ENCODE peak calls at places on chromosomes 5 and 9, in seven cellular contexts. E is T-cell, J is NCI-H446 treated with DMSO at 0.1 percent for 48 hours, L is LHCN-M2, D is DMS53, I is heart left ventricle, W is EL. C is an unnamed sample.
A peak's percentile ranks its signal among the peaks of the same experiment; 100 is the strongest.

GRCh38 chr5:24141046-24141445 is 503.7 kb downstream of the CDH10 start:
- DNase-seq in L (no peak), J (no peak), D (no peak), I (peak; percentile 28), E (no peak), W (no peak), C (no peak)

GRCh38 chr5:88827997-88828396 is 55.0 kb downstream of the MEF2C start:
- DNase-seq in L (no peak), I (no peak), E (no peak), D (no peak), W (no peak), J (no peak), C (no peak)

GRCh38 chr5:475704-476101 is 32.7 kb downstream of the EXOC3 start:
- DNase-seq in I (peak; percentile 15), W (no peak), L (no peak), D (no peak), E (no peak), J (no peak), C (no peak)

GRCh38 chr9:119003882-119004617 is 365.2 kb downstream of the BRINP1 start:
- DNase-seq in D (no peak), E (no peak), I (no peak), W (peak; percentile 80), L (peak; percentile 82), J (no peak), C (no peak)

GRCh38 chr5:147377685-147378084 is 132.2 kb downstream of the DPYSL3 start:
- DNase-seq in D (no peak), J (no peak), E (no peak), L (no peak), I (no peak), W (no peak), C (no peak)

GRCh38 chr9:734831-735511 is 106.5 kb upstream of the DMRT1 start:
- DNase-seq in I (peak; percentile 46), L (peak; percentile 95), J (no peak), W (peak; percentile 95), D (no peak), E (no peak), C (no peak)

GRCh38 chr5:16759147-16759800 is 142.5 kb upstream of the RETREG1 start:
- DNase-seq in L (no peak), E (peak; percentile 19), I (no peak), D (no peak), W (no peak), J (no peak), C (peak; percentile 47)

GRCh38 chr5:170076707-170077106 is 29.0 kb upstream of the FOXI1 start:
- DNase-seq in D (no peak), J (no peak), I (no peak), L (no peak), E (no peak), W (no peak), C (no peak)

GRCh38 chr5:91272858-91273257 is 110.3 kb downstream of the ARRDC3 start:
- DNase-seq in W (peak; percentile 14), D (peak; percentile 39), E (no peak), L (peak; percentile 58), I (no peak), J (no peak), C (no peak)

GRCh38 chr5:74575741-74576538 is 64.6 kb downstream of the ENC1 start:
- DNase-seq in W (peak; percentile 87), D (peak; percentile 79), J (peak; percentile 17), I (no peak), L (peak; percentile 91), E (no peak), C (peak; percentile 91)

GRCh38 chr9:98810106-98810840 is 2.8 kb downstream of the GALNT12 start:
- DNase-seq in I (no peak), L (no peak), J (no peak), D (no peak), W (no peak), E (no peak), C (no peak)

GRCh38 chr5:139271201-139272027 is 22.1 kb upstream of the MATR3 start:
- DNase-seq in E (no peak), D (peak; percentile 82), I (no peak), L (peak; percentile 92), W (peak; percentile 82), J (peak; percentile 28), C (peak; percentile 44)

GRCh38 chr5:34604119-34604675 is 51.9 kb upstream of the RAI14 start:
- DNase-seq in I (no peak), D (no peak), L (no peak), E (no peak), W (no peak), J (no peak), C (peak; percentile 38)

GRCh38 chr5:134053840-134054338 is 49.1 kb upstream of the VDAC1 start:
- DNase-seq in I (no peak), W (no peak), E (no peak), D (no peak), L (peak; percentile 20), J (no peak), C (peak; percentile 93)

GRCh38 chr5:37695651-37696050 is 144.2 kb downstream of the GDNF start:
- DNase-seq in D (peak; percentile 12), I (no peak), J (no peak), E (no peak), L (no peak), W (no peak), C (peak; percentile 52)

GRCh38 chr5:1223278-1223670 is 1.9 kb upstream of the SLC6A18 start:
- DNase-seq in D (no peak), L (no peak), E (no peak), W (no peak), J (no peak), I (no peak), C (no peak)

C was measured in NCI-H69.